ENCODE peak calls at places on chromosomes 12 and 14, in five cellular contexts. One of them, this sample, is unnamed.

GRCh38 chr14:60058087-60058486 is 33.6 kb upstream of the PCNX4 start:
- DNase-seq in LoVo: no peak
- DNase-seq in H1: no peak
- DNase-seq in brain microvascular endothelial cell: no peak
- DNase-seq in stimulated activated CD4-positive, alpha-beta T cell treated with anti-CD3 and anti-CD28 coated beads, Interleukin-4, amount 100 ng/mL, for 24 hours: no peak
- DNase-seq in this sample: no peak

GRCh38 chr12:54587315-54587821 is 1.1 kb downstream of the PPP1R1A start:
- DNase-seq in LoVo: no peak
- DNase-seq in H1: no peak
- DNase-seq in brain microvascular endothelial cell: no peak
- DNase-seq in stimulated activated CD4-positive, alpha-beta T cell treated with anti-CD3 and anti-CD28 coated beads, Interleukin-4, amount 100 ng/mL, for 24 hours: no peak
- DNase-seq in this sample: no peak

GRCh38 chr14:97021571-97022171 is 224.5 kb downstream of the VRK1 start:
- DNase-seq in LoVo: no peak
- DNase-seq in H1: no peak
- DNase-seq in brain microvascular endothelial cell: no peak
- DNase-seq in stimulated activated CD4-positive, alpha-beta T cell treated with anti-CD3 and anti-CD28 coated beads, Interleukin-4, amount 100 ng/mL, for 24 hours: no peak
- DNase-seq in this sample: peak

GRCh38 chr12:121800694-121801600 is 2.9 kb upstream of the SETD1B start:
- DNase-seq in LoVo: peak
- DNase-seq in H1: no peak
- DNase-seq in brain microvascular endothelial cell: peak
- DNase-seq in stimulated activated CD4-positive, alpha-beta T cell treated with anti-CD3 and anti-CD28 coated beads, Interleukin-4, amount 100 ng/mL, for 24 hours: peak
- DNase-seq in this sample: peak

GRCh38 chr14:48622980-48623379 is 947.6 kb upstream of the MDGA2 start:
- DNase-seq in LoVo: no peak
- DNase-seq in H1: no peak
- DNase-seq in brain microvascular endothelial cell: peak
- DNase-seq in stimulated activated CD4-positive, alpha-beta T cell treated with anti-CD3 and anti-CD28 coated beads, Interleukin-4, amount 100 ng/mL, for 24 hours: no peak
- DNase-seq in this sample: no peak

GRCh38 chr12:3533703-3534386 is 42.8 kb downstream of the PRMT8 start:
- DNase-seq in LoVo: no peak
- DNase-seq in H1: peak
- DNase-seq in brain microvascular endothelial cell: peak
- DNase-seq in stimulated activated CD4-positive, alpha-beta T cell treated with anti-CD3 and anti-CD28 coated beads, Interleukin-4, amount 100 ng/mL, for 24 hours: no peak
- DNase-seq in this sample: peak

GRCh38 chr14:94213021-94213420 is 38.9 kb downstream of the PPP4R4 start:
- DNase-seq in LoVo: no peak
- DNase-seq in H1: no peak
- DNase-seq in brain microvascular endothelial cell: peak
- DNase-seq in stimulated activated CD4-positive, alpha-beta T cell treated with anti-CD3 and anti-CD28 coated beads, Interleukin-4, amount 100 ng/mL, for 24 hours: no peak
- DNase-seq in this sample: no peak

GRCh38 chr14:30573203-30573814 is 14.4 kb downstream of the G2E3 start:
- DNase-seq in LoVo: no peak
- DNase-seq in H1: no peak
- DNase-seq in brain microvascular endothelial cell: no peak
- DNase-seq in stimulated activated CD4-positive, alpha-beta T cell treated with anti-CD3 and anti-CD28 coated beads, Interleukin-4, amount 100 ng/mL, for 24 hours: no peak
- DNase-seq in this sample: no peak

GRCh38 chr14:89033756-89034155 is 209.3 kb downstream of the TTC8 start:
- DNase-seq in LoVo: no peak
- DNase-seq in H1: no peak
- DNase-seq in brain microvascular endothelial cell: no peak
- DNase-seq in stimulated activated CD4-positive, alpha-beta T cell treated with anti-CD3 and anti-CD28 coated beads, Interleukin-4, amount 100 ng/mL, for 24 hours: no peak
- DNase-seq in this sample: no peak

GRCh38 chr12:14394317-14395058 is 29.0 kb downstream of the ATF7IP start:
- DNase-seq in LoVo: peak
- DNase-seq in H1: no peak
- DNase-seq in brain microvascular endothelial cell: peak
- DNase-seq in stimulated activated CD4-positive, alpha-beta T cell treated with anti-CD3 and anti-CD28 coated beads, Interleukin-4, amount 100 ng/mL, for 24 hours: peak
- DNase-seq in this sample: peak

GRCh38 chr12:12070674-12071661 is at the start of gene BCL2L14:
- DNase-seq in LoVo: peak
- DNase-seq in H1: no peak
- DNase-seq in brain microvascular endothelial cell: no peak
- DNase-seq in stimulated activated CD4-positive, alpha-beta T cell treated with anti-CD3 and anti-CD28 coated beads, Interleukin-4, amount 100 ng/mL, for 24 hours: peak
- DNase-seq in this sample: peak

GRCh38 chr14:39841088-39841487 is 408.9 kb upstream of the FBXO33 start:
- DNase-seq in LoVo: no peak
- DNase-seq in H1: no peak
- DNase-seq in brain microvascular endothelial cell: no peak
- DNase-seq in stimulated activated CD4-positive, alpha-beta T cell treated with anti-CD3 and anti-CD28 coated beads, Interleukin-4, amount 100 ng/mL, for 24 hours: no peak
- DNase-seq in this sample: no peak

GRCh38 chr14:78107171-78107570 is 63.0 kb upstream of the NRXN3 start:
- DNase-seq in LoVo: no peak
- DNase-seq in H1: no peak
- DNase-seq in brain microvascular endothelial cell: no peak
- DNase-seq in stimulated activated CD4-positive, alpha-beta T cell treated with anti-CD3 and anti-CD28 coated beads, Interleukin-4, amount 100 ng/mL, for 24 hours: no peak
- DNase-seq in this sample: no peak

GRCh38 chr12:124940393-124941169 is 26.1 kb upstream of the UBC start:
- DNase-seq in LoVo: peak
- DNase-seq in H1: peak
- DNase-seq in brain microvascular endothelial cell: peak
- DNase-seq in stimulated activated CD4-positive, alpha-beta T cell treated with anti-CD3 and anti-CD28 coated beads, Interleukin-4, amount 100 ng/mL, for 24 hours: peak
- DNase-seq in this sample: peak

GRCh38 chr12:7905071-7905470 is 30.9 kb downstream of the SLC2A3 start:
- DNase-seq in LoVo: peak
- DNase-seq in H1: no peak
- DNase-seq in brain microvascular endothelial cell: no peak
- DNase-seq in stimulated activated CD4-positive, alpha-beta T cell treated with anti-CD3 and anti-CD28 coated beads, Interleukin-4, amount 100 ng/mL, for 24 hours: no peak
- DNase-seq in this sample: peak

GRCh38 chr14:64513271-64513670 is 8.7 kb downstream of the ZBTB1 start:
- DNase-seq in LoVo: no peak
- DNase-seq in H1: no peak
- DNase-seq in brain microvascular endothelial cell: no peak
- DNase-seq in stimulated activated CD4-positive, alpha-beta T cell treated with anti-CD3 and anti-CD28 coated beads, Interleukin-4, amount 100 ng/mL, for 24 hours: no peak
- DNase-seq in this sample: no peak